ENCODE peak calls at places on chromosomes 3 and 15, in four cellular contexts. F, H, L and G are unnamed samples.

GRCh38 chr3:51637941-51638471 is 33.0 kb upstream of the TEX264 start:
- DNase-seq in F (peak), H (no peak), L (peak), G (peak)

GRCh38 chr15:98722645-98723044 is 74.3 kb downstream of the IGF1R start:
- DNase-seq in F (no peak), H (no peak), L (no peak), G (no peak)

GRCh38 chr3:108292465-108292864 is 3.9 kb upstream of the HHLA2 start:
- DNase-seq in F (no peak), H (no peak), L (no peak), G (no peak)

GRCh38 chr15:75138016-75138999 is 63.4 kb upstream of the C15orf39 start:
- DNase-seq in F (no peak), H (no peak), L (no peak), G (no peak)

GRCh38 chr15:73538123-73538522 is 95.1 kb downstream of the NPTN start:
- DNase-seq in F (no peak), H (no peak), L (no peak), G (no peak)

GRCh38 chr3:128281461-128282367 is 128.4 kb downstream of the EEFSEC start:
- DNase-seq in F (no peak), H (no peak), L (no peak), G (no peak)

GRCh38 chr15:66152650-66153049 is 100.9 kb downstream of the MEGF11 start:
- DNase-seq in F (no peak), H (no peak), L (no peak), G (no peak)

GRCh38 chr15:76340198-76340801 is 3.7 kb downstream of the ISL2 start:
- DNase-seq in F (peak), H (no peak), L (no peak), G (no peak)

GRCh38 chr3:114274929-114275328 is 18.9 kb upstream of the TIGIT start:
- DNase-seq in F (no peak), H (no peak), L (no peak), G (no peak)

GRCh38 chr3:139227165-139227564 is 116.7 kb upstream of the MRPS22 start:
- DNase-seq in F (no peak), H (no peak), L (no peak), G (no peak)

GRCh38 chr3:142318331-142318730 is 92.9 kb upstream of the GK5 start:
- DNase-seq in F (no peak), H (no peak), L (no peak), G (no peak)

GRCh38 chr15:92683511-92683834 is 27.9 kb upstream of the FAM174B start:
- DNase-seq in F (no peak), H (no peak), L (no peak), G (no peak)

GRCh38 chr15:71125831-71126453 is 10.7 kb downstream of the THSD4 start:
- DNase-seq in F (no peak), H (no peak), L (no peak), G (no peak)

GRCh38 chr15:43204016-43204901 is 16.6 kb downstream of the EPB42 start:
- DNase-seq in F (peak), H (no peak), L (peak), G (no peak)

GRCh38 chr3:101248786-101249185 is 71.6 kb downstream of the IMPG2 start:
- DNase-seq in F (no peak), H (no peak), L (no peak), G (no peak)

GRCh38 chr3:188780188-188781147 is 391.3 kb upstream of the TPRG1 start:
- DNase-seq in F (no peak), H (no peak), L (no peak), G (no peak)

GRCh38 chr15:28919679-28920655 is 34.2 kb downstream of the APBA2 start:
- DNase-seq in F (no peak), H (peak), L (no peak), G (no peak)

GRCh38 chr3:155010416-155010815 is 69.7 kb upstream of the MME start:
- DNase-seq in F (no peak), H (no peak), L (no peak), G (no peak)

GRCh38 chr15:79682285-79682684 is 214.5 kb downstream of the MTHFS start:
- DNase-seq in F (no peak), H (no peak), L (no peak), G (no peak)

GRCh38 chr15:89578146-89578545 is 2.9 kb downstream of the TICRR start:
- DNase-seq in F (no peak), H (no peak), L (no peak), G (no peak)

GRCh38 chr3:187684880-187685279 is 14.7 kb upstream of the SST start:
- DNase-seq in F (no peak), H (no peak), L (no peak), G (no peak)

GRCh38 chr3:178810173-178810572 is 261.4 kb downstream of the ZMAT3 start:
- DNase-seq in F (no peak), H (no peak), L (no peak), G (no peak)

GRCh38 chr15:29570931-29571727 is 251.1 kb downstream of the TJP1 start:
- DNase-seq in F (no peak), H (no peak), L (no peak), G (no peak)

GRCh38 chr3:155079795-155080546 is at the start of gene MME:
- DNase-seq in F (peak), H (peak), L (no peak), G (no peak)

GRCh38 chr15:51798281-51798680 is 31.2 kb upstream of the TMOD3 start:
- DNase-seq in F (no peak), H (no peak), L (no peak), G (no peak)

GRCh38 chr15:73944161-73945099 is 18.2 kb downstream of the LOXL1 start:
- DNase-seq in F (no peak), H (peak), L (no peak), G (no peak)

GRCh38 chr3:96863129-96863740 is 48.8 kb downstream of the EPHA6 start:
- DNase-seq in F (no peak), H (no peak), L (no peak), G (no peak)

GRCh38 chr3:40837300-40837699 is 312.5 kb downstream of the ZNF621 start:
- DNase-seq in F (no peak), H (no peak), L (no peak), G (no peak)

GRCh38 chr3:170307998-170308398 is 49.5 kb upstream of the SKIL start:
- DNase-seq in F (no peak), H (no peak), L (no peak), G (peak)

GRCh38 chr15:60933914-60934885 is 294.9 kb downstream of the RORA start:
- DNase-seq in F (no peak), H (no peak), L (no peak), G (no peak)

GRCh38 chr3:45760878-45761711 is 35.2 kb downstream of the SLC6A20 start:
- DNase-seq in F (peak), H (no peak), L (peak), G (peak)

GRCh38 chr15:83061680-83062079 is 5.4 kb downstream of the BTBD1 start:
- DNase-seq in F (no peak), H (no peak), L (no peak), G (no peak)

GRCh38 chr15:58276924-58277323 is 138.7 kb downstream of the AQP9 start:
- DNase-seq in F (no peak), H (no peak), L (no peak), G (no peak)

GRCh38 chr15:43093026-43093425 is 12.8 kb downstream of the UBR1 start:
- DNase-seq in F (no peak), H (no peak), L (no peak), G (no peak)

GRCh38 chr3:62229908-62230307 is 143.4 kb downstream of the FEZF2 start:
- DNase-seq in F (no peak), H (no peak), L (no peak), G (no peak)
- TF ChIP-seq CTCF in F (no peak), H (peak), L (no peak), G (peak)

GRCh38 chr15:67240235-67241131 is 14.0 kb downstream of the AAGAB start:
- DNase-seq in F (no peak), H (no peak), L (peak), G (no peak)
- TF ChIP-seq CTCF in F (peak), H (peak), L (peak), G (peak)

GRCh38 chr15:70045045-70045444 is 52.7 kb downstream of the TLE3 start:
- DNase-seq in F (no peak), H (no peak), L (no peak), G (no peak)
- TF ChIP-seq CTCF in F (no peak), H (no peak), L (no peak), G (no peak)

GRCh38 chr3:38250198-38250597 is 15.4 kb upstream of the SLC22A13 start:
- DNase-seq in F (no peak), H (no peak), L (no peak), G (no peak)
- TF ChIP-seq CTCF in F (no peak), H (no peak), L (no peak), G (no peak)

GRCh38 chr3:166265153-166265552 is 427.9 kb upstream of the BCHE start:
- DNase-seq in F (no peak), H (no peak), L (no peak), G (no peak)

GRCh38 chr3:166257715-166258114 is 420.5 kb upstream of the BCHE start:
- DNase-seq in F (no peak), H (no peak), L (no peak), G (no peak)

DNA sequence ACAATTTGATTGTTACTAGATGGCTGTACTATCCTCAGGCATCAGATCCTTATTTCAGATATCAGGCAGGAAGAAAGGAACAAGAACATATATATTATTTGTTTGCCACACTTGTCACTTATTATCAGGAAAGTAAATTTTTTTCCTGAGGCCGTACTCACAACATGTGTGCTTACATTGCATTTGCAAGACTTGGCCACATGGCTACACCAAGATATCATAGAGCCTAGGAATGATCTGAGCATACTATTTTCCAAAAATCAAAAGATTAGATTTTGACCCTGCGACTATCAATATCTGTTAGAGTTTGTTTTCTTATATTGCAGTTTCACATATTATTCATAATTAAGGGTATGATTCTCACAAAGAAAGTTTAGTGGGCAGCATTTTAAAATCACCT is 426.2 kb upstream of the BCHE start:
- DNase-seq in F (no peak), H (no peak), L (no peak), G (no peak)
- TF ChIP-seq CTCF in F (no peak), H (peak), L (no peak), G (no peak)

DNA sequence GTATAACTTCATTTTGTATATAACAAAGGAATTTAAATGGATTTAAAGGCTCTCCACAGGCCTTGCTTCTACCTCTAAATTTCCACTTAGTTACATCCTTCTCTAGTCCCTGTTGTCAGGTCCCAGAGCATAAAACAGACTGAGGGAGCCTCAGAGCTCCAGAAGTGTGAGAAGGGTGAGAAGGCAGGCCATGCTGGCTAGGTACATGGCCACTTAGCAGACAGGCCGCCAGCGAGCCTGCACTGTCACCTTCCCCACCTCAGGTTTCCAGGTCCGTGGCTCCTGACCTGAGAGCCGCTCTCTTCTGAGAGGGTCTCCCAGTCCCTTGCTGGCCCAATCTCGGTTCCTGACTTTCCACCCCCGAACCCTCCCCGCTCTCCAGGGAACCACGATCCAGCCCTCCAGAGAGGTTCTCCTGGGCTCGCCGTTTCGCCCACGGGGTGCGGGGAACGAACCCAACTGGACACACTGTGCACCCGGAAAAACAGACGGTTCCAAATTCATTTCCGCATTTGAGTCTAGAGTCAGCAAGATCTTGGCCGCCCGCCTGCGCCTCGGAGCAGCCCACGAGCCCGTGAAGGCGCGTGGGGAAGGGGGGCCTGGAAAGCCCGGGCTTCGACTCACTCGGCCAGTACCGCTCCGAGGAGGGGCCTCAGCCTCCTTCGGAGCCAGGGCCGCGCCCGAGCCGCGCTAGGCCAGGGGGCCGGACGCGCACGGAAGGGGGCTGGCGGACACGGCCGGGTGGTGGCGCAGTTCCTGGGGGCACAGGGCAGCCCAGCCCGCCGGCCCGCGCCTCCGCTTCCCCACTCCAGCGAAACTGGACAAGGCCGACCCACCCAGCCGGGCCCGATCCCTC is 16.7 kb upstream of the SOX2 start:
- DNase-seq in F (no peak), H (no peak), L (no peak), G (no peak)
- TF ChIP-seq CTCF in F (peak), H (no peak), L (no peak), G (no peak)

DNA sequence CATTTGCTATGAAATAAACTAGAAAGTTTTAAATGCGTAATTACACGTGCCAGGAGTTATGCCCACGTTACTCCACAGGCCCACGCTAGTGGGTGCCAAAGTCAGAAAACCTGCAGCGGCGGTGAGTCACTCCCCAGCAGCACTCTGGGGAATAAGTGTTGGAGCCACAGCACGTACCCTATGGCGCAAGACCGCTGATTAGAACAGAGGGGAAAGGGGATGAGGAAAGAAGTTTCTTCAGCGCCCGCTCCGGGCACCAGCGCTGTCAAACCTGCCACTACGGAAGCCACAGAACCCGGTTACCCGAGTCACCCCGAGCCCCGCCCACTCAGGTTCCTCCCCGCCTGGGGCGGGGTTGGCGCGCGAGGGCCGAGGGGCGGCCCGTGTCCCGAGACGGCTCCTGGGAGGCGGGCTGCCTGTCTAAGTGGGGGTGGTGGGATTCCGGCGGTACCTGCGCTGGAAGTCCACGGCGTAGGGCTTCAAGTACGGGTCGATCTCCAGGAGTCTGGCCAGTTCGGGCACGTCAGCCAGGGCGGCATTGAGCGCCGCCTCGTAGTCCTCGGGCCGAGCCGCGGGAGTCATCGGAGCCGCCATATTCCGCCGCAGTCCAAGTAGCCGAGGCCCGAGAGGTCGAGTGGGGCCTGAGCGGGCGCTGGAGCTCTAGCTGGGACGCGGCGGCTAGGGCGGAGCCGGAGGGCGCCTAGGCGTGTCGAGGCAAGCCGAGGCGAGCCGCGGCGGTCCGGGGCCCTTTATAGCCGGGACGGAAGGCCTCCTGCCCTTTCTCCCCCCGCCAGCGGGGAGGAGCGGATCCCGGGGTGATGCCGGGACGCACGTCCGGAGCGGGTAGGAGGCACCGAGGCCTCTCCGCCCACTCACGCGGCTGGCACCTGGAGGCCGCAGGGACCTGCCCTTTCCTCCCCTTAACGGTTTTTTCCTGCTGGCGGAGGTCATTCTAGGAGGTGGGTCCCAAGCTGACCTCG is at the start of gene GBE1:
- DNase-seq in F (peak), H (peak), L (peak), G (peak)
- TF ChIP-seq CTCF in F (peak), H (peak), L (no peak), G (peak)

DNA sequence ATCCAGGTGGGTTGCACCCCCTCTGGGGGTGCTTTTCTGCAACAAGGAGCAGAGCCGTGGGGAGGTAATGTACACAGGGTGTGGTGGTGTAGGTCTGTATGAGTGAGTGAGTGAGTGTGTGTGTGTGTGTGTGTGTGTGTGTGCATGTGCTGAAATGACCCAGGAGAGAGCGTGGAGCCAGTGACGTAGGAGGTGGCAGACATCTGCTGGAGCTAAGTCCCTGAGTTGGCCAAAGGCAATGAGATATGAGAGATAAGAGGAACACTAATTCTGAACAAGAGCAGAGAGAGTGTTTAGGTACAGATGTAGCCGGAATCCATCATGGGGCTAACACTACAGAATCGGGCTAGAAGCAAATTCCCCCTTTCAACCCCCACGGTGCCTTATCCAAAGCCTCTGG is 27.6 kb downstream of the BDH1 start:
- DNase-seq in F (no peak), H (no peak), L (no peak), G (no peak)
- TF ChIP-seq CTCF in F (no peak), H (no peak), L (no peak), G (no peak)

GRCh38 chr3:124847863-124848262 is 39.3 kb downstream of the ITGB5 start:
- DNase-seq in F (no peak), H (no peak), L (no peak), G (no peak)
- TF ChIP-seq CTCF in F (no peak), H (no peak), L (no peak), G (no peak)

GRCh38 chr3:149282836-149283235 is 50.6 kb downstream of the TM4SF18 start:
- DNase-seq in F (no peak), H (no peak), L (no peak), G (no peak)

GRCh38 chr3:149291178-149291577 is 42.3 kb downstream of the TM4SF18 start:
- DNase-seq in F (peak), H (no peak), L (no peak), G (no peak)

GRCh38 chr3:149283401-149283800 is 50.0 kb downstream of the TM4SF18 start:
- DNase-seq in F (no peak), H (no peak), L (no peak), G (no peak)

GRCh38 chr3:149284034-149284433 is 49.4 kb downstream of the TM4SF18 start:
- DNase-seq in F (no peak), H (no peak), L (no peak), G (no peak)

GRCh38 chr3:149288655-149289054 is 44.8 kb downstream of the TM4SF18 start:
- DNase-seq in F (no peak), H (no peak), L (no peak), G (no peak)
- TF ChIP-seq CTCF in F (no peak), H (no peak), L (no peak), G (no peak)